ENCODE peak calls at places on chromosomes 5 and 9, in six cellular contexts. Q, R, U, V, B and W are unnamed samples.

GRCh38 chr5:85049020-85049419 is 664.3 kb upstream of the EDIL3 start:
- DNase-seq in Q (no peak), R (peak; percentile 30), U (no peak), V (no peak), B (peak; percentile 35), W (no peak)

GRCh38 chr5:135236951-135237791 is 161.9 kb downstream of the MACROH2A1 start:
- DNase-seq in Q (no peak), R (no peak), U (no peak), V (peak; percentile 62), B (no peak), W (no peak)

GRCh38 chr5:161851691-161852299 is 3.9 kb downstream of the GABRA1 start:
- DNase-seq in Q (no peak), R (no peak), U (peak; percentile 7), V (no peak), B (peak; percentile 11), W (peak; percentile 62)

GRCh38 chr5:142357469-142358090 is 32.8 kb upstream of the SPRY4 start:
- DNase-seq in Q (no peak), R (no peak), U (no peak), V (peak; percentile 46), B (peak; percentile 19), W (no peak)

GRCh38 chr9:137241490-137242328 is 622 bp downstream of the TUBB4B start:
- DNase-seq in Q (peak; percentile 50), R (no peak), U (no peak), V (peak; percentile 82), B (peak; percentile 63), W (peak; percentile 64)

GRCh38 chr5:151805414-151806225 is 33.9 kb downstream of the G3BP1 start:
- DNase-seq in Q (no peak), R (no peak), U (no peak), V (no peak), B (no peak), W (no peak)

GRCh38 chr5:59091965-59092364 is 509.1 kb downstream of the RAB3C start:
- DNase-seq in Q (no peak), R (no peak), U (no peak), V (no peak), B (no peak), W (no peak)

GRCh38 chr5:55406292-55406691 is 98.5 kb downstream of the MTREX start:
- DNase-seq in Q (no peak), R (no peak), U (peak; percentile 4), V (no peak), B (no peak), W (no peak)

GRCh38 chr5:62260510-62260909 is 45.5 kb upstream of the KIF2A start:
- DNase-seq in Q (no peak), R (no peak), U (no peak), V (no peak), B (no peak), W (no peak)

GRCh38 chr5:77426670-77427069 is 65.4 kb downstream of the WDR41 start:
- DNase-seq in Q (no peak), R (no peak), U (no peak), V (no peak), B (no peak), W (no peak)

GRCh38 chr5:176901260-176902101 is 2.3 kb upstream of the HK3 start:
- DNase-seq in Q (no peak), R (no peak), U (no peak), V (no peak), B (no peak), W (no peak)

GRCh38 chr9:105690742-105691141 is 3.6 kb upstream of the TMEM38B start:
- DNase-seq in Q (no peak), R (no peak), U (no peak), V (no peak), B (no peak), W (peak; percentile 56)

GRCh38 chr5:55668356-55668755 is 43.8 kb downstream of the SLC38A9 start:
- DNase-seq in Q (no peak), R (no peak), U (no peak), V (no peak), B (no peak), W (peak; percentile 47)

GRCh38 chr5:181265092-181265671 is 4.2 kb upstream of the TRIM52 start:
- DNase-seq in Q (no peak), R (no peak), U (no peak), V (no peak), B (no peak), W (no peak)

GRCh38 chr9:137494550-137495351 is 35.6 kb upstream of the NSMF start:
- DNase-seq in Q (no peak), R (no peak), U (no peak), V (peak; percentile 46), B (no peak), W (no peak)

GRCh38 chr5:107466233-107466769 is 204.4 kb downstream of the EFNA5 start:
- DNase-seq in Q (no peak), R (peak; percentile 49), U (no peak), V (no peak), B (no peak), W (no peak)

GRCh38 chr5:134099288-134099872 is 15.1 kb upstream of the TCF7 start:
- DNase-seq in Q (no peak), R (no peak), U (no peak), V (no peak), B (no peak), W (no peak)

GRCh38 chr5:7396169-7397004 is 449 bp downstream of the ADCY2 start:
- DNase-seq in Q (no peak), R (peak; percentile 21), U (no peak), V (no peak), B (no peak), W (no peak)

GRCh38 chr9:83475741-83476140 is 62.5 kb downstream of the FRMD3 start:
- DNase-seq in Q (no peak), R (no peak), U (no peak), V (no peak), B (no peak), W (no peak)